ENCODE peak calls at places on chromosome 10, in five cellular contexts. One of them, this sample, is unnamed.
A peak's percentile ranks its signal among the peaks of the same experiment; 100 is the strongest.

GRCh38 chr10:76354921-76355320 is 923.5 kb downstream of the LRMDA start:
- DNase-seq in bronchial epithelial cell: no peak
- DNase-seq in epithelial cell of esophagus: no peak
- DNase-seq in lower leg skin: no peak
- DNase-seq in suprapubic skin: no peak
- DNase-seq in this sample: no peak

GRCh38 chr10:126393076-126393475 is 4.8 kb upstream of the ADAM12 start:
- DNase-seq in lower leg skin: no peak
- DNase-seq in epithelial cell of esophagus: no peak
- DNase-seq in suprapubic skin: no peak
- DNase-seq in bronchial epithelial cell: no peak
- DNase-seq in this sample: no peak

GRCh38 chr10:1896153-1896552 is 158.8 kb upstream of the ADARB2 start:
- DNase-seq in bronchial epithelial cell: no peak
- DNase-seq in lower leg skin: no peak
- DNase-seq in suprapubic skin: no peak
- DNase-seq in epithelial cell of esophagus: no peak
- DNase-seq in this sample: no peak

GRCh38 chr10:34024708-34025425 is 690.4 kb upstream of the NRP1 start:
- DNase-seq in suprapubic skin: no peak
- DNase-seq in bronchial epithelial cell: peak; percentile 54
- DNase-seq in epithelial cell of esophagus: peak; percentile 42
- DNase-seq in lower leg skin: peak; percentile 25
- DNase-seq in this sample: no peak

GRCh38 chr10:15370212-15370740 is 813 bp downstream of the FAM171A1 start:
- DNase-seq in lower leg skin: no peak
- DNase-seq in epithelial cell of esophagus: peak; percentile 11
- DNase-seq in suprapubic skin: no peak
- DNase-seq in bronchial epithelial cell: no peak
- DNase-seq in this sample: peak; percentile 20

GRCh38 chr10:63458177-63458576 is 7.6 kb downstream of the JMJD1C start:
- DNase-seq in suprapubic skin: no peak
- DNase-seq in bronchial epithelial cell: no peak
- DNase-seq in epithelial cell of esophagus: no peak
- DNase-seq in lower leg skin: no peak
- DNase-seq in this sample: no peak

GRCh38 chr10:49762566-49762877 is 399 bp upstream of the OGDHL start:
- DNase-seq in bronchial epithelial cell: no peak
- DNase-seq in suprapubic skin: no peak
- DNase-seq in epithelial cell of esophagus: no peak
- DNase-seq in lower leg skin: no peak
- DNase-seq in this sample: no peak

GRCh38 chr10:67306588-67307205 is 380.9 kb downstream of the LRRTM3 start:
- DNase-seq in lower leg skin: no peak
- DNase-seq in bronchial epithelial cell: peak; percentile 27
- DNase-seq in epithelial cell of esophagus: peak; percentile 13
- DNase-seq in suprapubic skin: no peak
- DNase-seq in this sample: no peak

DNA sequence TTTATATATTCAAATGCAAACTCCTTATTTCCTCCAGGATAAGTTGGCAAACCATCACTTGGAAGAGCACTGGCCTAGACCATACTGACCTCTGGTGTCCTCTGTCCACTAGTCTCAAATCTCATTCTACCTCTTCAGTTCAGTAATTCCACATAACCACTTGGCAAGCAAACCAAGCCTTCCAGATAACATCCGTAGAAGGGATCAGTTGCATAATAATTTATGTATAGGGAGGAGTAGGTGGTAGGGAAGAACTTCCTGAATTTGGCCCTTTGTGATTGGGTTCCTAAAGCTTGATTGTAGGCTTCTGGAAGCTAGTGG is 55.0 kb downstream of the WAC start:
- DNase-seq in suprapubic skin: no peak
- DNase-seq in epithelial cell of esophagus: peak; percentile 21
- DNase-seq in lower leg skin: no peak
- DNase-seq in bronchial epithelial cell: peak; percentile 33
- DNase-seq in this sample: no peak
- TF ChIP-seq CTCF in suprapubic skin: no peak
- TF ChIP-seq CTCF in epithelial cell of esophagus: no peak
- TF ChIP-seq CTCF in lower leg skin: no peak
- TF ChIP-seq CTCF in bronchial epithelial cell: no peak
- TF ChIP-seq CTCF in this sample: no peak

GRCh38 chr10:79104264-79104954 is 35.6 kb downstream of the ZMIZ1 start:
- DNase-seq in bronchial epithelial cell: no peak
- DNase-seq in epithelial cell of esophagus: no peak
- DNase-seq in suprapubic skin: no peak
- DNase-seq in lower leg skin: no peak
- DNase-seq in this sample: no peak

GRCh38 chr10:79105164-79105739 is 36.5 kb downstream of the ZMIZ1 start:
- DNase-seq in bronchial epithelial cell: no peak
- DNase-seq in lower leg skin: no peak
- DNase-seq in epithelial cell of esophagus: no peak
- DNase-seq in suprapubic skin: no peak
- DNase-seq in this sample: no peak

GRCh38 chr10:79106251-79106650 is 37.5 kb downstream of the ZMIZ1 start:
- DNase-seq in lower leg skin: no peak
- DNase-seq in suprapubic skin: no peak
- DNase-seq in epithelial cell of esophagus: no peak
- DNase-seq in bronchial epithelial cell: no peak
- DNase-seq in this sample: no peak

GRCh38 chr10:79106651-79107050 is 37.9 kb downstream of the ZMIZ1 start:
- DNase-seq in lower leg skin: no peak
- DNase-seq in epithelial cell of esophagus: no peak
- DNase-seq in bronchial epithelial cell: no peak
- DNase-seq in suprapubic skin: no peak
- DNase-seq in this sample: no peak

DNA sequence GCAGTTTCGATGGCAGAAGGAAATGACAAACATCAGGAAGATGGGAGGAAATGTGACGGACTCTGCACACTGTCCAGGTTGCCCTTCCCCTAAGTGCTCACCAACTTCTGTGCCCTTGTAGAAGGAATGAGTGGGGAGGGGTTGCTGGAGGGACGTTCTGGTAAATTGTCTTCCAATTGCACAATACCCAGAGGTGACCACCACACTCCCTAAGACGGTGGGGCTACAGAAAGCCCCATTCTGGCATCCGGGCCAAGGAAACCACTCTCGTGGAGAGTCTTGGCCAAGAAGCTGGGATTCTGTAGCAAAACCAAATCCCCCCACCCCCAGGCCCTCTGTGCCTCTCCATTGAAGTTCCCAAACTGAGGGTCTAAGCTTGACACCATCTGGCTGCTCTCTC is 37.1 kb downstream of the ZMIZ1 start:
- DNase-seq in lower leg skin: no peak
- DNase-seq in bronchial epithelial cell: no peak
- DNase-seq in epithelial cell of esophagus: no peak
- DNase-seq in suprapubic skin: no peak
- DNase-seq in this sample: no peak
- TF ChIP-seq CTCF in lower leg skin: no peak
- TF ChIP-seq CTCF in bronchial epithelial cell: no peak
- TF ChIP-seq CTCF in epithelial cell of esophagus: no peak
- TF ChIP-seq CTCF in suprapubic skin: no peak
- TF ChIP-seq CTCF in this sample: no peak

DNA sequence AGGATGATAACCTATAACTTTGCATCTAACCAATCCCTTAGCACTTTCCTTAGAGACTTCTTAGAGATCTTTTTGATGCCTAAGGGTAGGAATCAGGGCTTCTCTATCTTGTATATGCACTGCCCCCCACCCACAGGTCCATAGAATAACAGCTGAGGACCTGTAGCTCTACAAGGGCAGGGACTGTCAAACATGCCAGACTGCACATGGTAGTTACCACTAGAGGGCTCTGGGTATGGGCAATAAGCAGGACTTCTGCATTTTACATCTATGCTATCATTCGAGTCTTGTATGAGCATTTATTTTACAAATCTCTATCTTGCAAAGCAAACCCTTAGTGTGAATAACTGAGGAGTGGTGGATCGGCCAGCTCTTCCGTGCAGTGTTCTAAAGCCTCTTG is 219.1 kb downstream of the WDR11 start:
- DNase-seq in bronchial epithelial cell: peak; percentile 48
- DNase-seq in suprapubic skin: no peak
- DNase-seq in epithelial cell of esophagus: peak; percentile 66
- DNase-seq in lower leg skin: no peak
- DNase-seq in this sample: no peak
- TF ChIP-seq CTCF in bronchial epithelial cell: peak; percentile 59
- TF ChIP-seq CTCF in suprapubic skin: no peak
- TF ChIP-seq CTCF in epithelial cell of esophagus: peak; percentile 47
- TF ChIP-seq CTCF in lower leg skin: no peak
- TF ChIP-seq CTCF in this sample: peak; percentile 59

GRCh38 chr10:107415446-107415845 is 250.9 kb upstream of the SORCS1 start:
- DNase-seq in suprapubic skin: no peak
- DNase-seq in epithelial cell of esophagus: no peak
- DNase-seq in bronchial epithelial cell: no peak
- DNase-seq in lower leg skin: no peak
- DNase-seq in this sample: no peak

GRCh38 chr10:107413971-107414370 is 249.5 kb upstream of the SORCS1 start:
- DNase-seq in lower leg skin: no peak
- DNase-seq in suprapubic skin: no peak
- DNase-seq in epithelial cell of esophagus: no peak
- DNase-seq in bronchial epithelial cell: no peak
- DNase-seq in this sample: no peak

GRCh38 chr10:107409517-107409916 is 245.0 kb upstream of the SORCS1 start:
- DNase-seq in epithelial cell of esophagus: peak; percentile 62
- DNase-seq in bronchial epithelial cell: peak; percentile 46
- DNase-seq in lower leg skin: no peak
- DNase-seq in suprapubic skin: no peak
- DNase-seq in this sample: no peak
- TF ChIP-seq CTCF in epithelial cell of esophagus: peak; percentile 51
- TF ChIP-seq CTCF in bronchial epithelial cell: peak; percentile 64
- TF ChIP-seq CTCF in lower leg skin: no peak
- TF ChIP-seq CTCF in suprapubic skin: no peak
- TF ChIP-seq CTCF in this sample: peak; percentile 48

DNA sequence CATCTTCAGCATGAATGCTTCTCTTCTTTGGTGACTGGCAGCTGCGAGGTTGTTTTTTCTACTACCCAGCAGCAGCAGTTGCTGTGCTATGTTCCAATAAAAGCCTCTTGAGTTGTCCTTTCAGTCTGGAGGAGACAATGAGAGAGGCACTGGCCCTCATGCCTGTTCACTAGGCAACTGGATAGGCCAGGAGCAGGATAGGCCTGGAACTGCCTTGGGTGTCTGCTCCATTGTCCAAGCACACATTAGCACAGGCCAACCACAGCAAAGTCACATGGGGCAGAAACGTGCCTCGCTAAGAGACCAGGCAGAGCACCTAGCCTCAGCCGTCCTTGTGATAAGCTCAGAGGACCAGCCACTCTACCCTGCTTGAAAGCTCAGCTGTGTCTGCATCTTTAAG is 76.9 kb upstream of the PDCD4 start:
- DNase-seq in bronchial epithelial cell: no peak
- DNase-seq in suprapubic skin: no peak
- DNase-seq in epithelial cell of esophagus: no peak
- DNase-seq in lower leg skin: no peak
- DNase-seq in this sample: peak; percentile 19
- TF ChIP-seq CTCF in bronchial epithelial cell: no peak
- TF ChIP-seq CTCF in suprapubic skin: no peak
- TF ChIP-seq CTCF in epithelial cell of esophagus: no peak
- TF ChIP-seq CTCF in lower leg skin: no peak
- TF ChIP-seq CTCF in this sample: no peak

GRCh38 chr10:61795551-61795950 is 105.9 kb upstream of the ARID5B start:
- DNase-seq in lower leg skin: no peak
- DNase-seq in suprapubic skin: no peak
- DNase-seq in bronchial epithelial cell: no peak
- DNase-seq in epithelial cell of esophagus: no peak
- DNase-seq in this sample: no peak
- TF ChIP-seq CTCF in lower leg skin: no peak
- TF ChIP-seq CTCF in suprapubic skin: no peak
- TF ChIP-seq CTCF in bronchial epithelial cell: no peak
- TF ChIP-seq CTCF in epithelial cell of esophagus: no peak
- TF ChIP-seq CTCF in this sample: peak; percentile 44

GRCh38 chr10:124293641-124294449 is 124.9 kb downstream of the OAT start:
- DNase-seq in epithelial cell of esophagus: no peak
- DNase-seq in lower leg skin: no peak
- DNase-seq in bronchial epithelial cell: no peak
- DNase-seq in suprapubic skin: no peak
- DNase-seq in this sample: no peak

GRCh38 chr10:124296813-124297788 is 121.6 kb downstream of the OAT start:
- DNase-seq in suprapubic skin: no peak
- DNase-seq in bronchial epithelial cell: no peak
- DNase-seq in epithelial cell of esophagus: no peak
- DNase-seq in lower leg skin: no peak
- DNase-seq in this sample: no peak

GRCh38 chr10:124298891-124299290 is 119.8 kb downstream of the OAT start:
- DNase-seq in suprapubic skin: no peak
- DNase-seq in epithelial cell of esophagus: no peak
- DNase-seq in lower leg skin: no peak
- DNase-seq in bronchial epithelial cell: no peak
- DNase-seq in this sample: no peak

GRCh38 chr10:124294811-124295770 is 123.6 kb downstream of the OAT start:
- DNase-seq in lower leg skin: peak; percentile 29
- DNase-seq in suprapubic skin: no peak
- DNase-seq in epithelial cell of esophagus: peak; percentile 94
- DNase-seq in bronchial epithelial cell: peak; percentile 82
- DNase-seq in this sample: no peak

DNA sequence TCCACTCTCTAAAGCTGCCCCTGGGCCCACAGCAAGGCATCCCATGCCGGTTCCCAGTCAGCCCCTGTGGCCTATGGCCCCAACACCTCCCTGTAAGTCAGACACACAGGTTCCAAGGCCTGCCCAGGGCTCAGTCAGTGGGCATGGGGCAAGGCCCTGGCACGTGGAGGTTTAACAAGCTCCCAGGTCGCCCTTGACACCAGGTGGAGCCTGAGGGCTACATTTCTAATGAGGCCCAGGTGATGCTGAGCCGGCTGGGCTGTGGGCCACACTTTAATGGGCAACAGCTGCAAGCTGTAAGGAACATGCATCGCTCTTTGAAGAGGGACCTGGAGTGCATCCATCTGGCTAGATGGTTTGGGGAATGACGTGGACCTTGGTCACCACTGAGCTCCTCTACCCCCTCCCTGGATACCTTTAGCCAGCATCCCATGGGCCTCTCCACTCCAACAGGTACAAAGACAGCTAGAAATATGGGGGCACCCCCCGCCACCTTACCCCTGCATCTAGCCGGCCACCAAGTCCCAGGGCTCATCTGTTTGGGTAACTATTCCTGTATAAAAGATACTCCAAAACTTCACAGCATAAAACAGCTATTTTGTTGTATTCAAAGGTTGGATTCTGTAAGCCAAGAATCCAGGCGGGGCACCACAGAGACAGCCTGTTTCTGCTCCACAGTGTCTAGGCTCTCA is 122.5 kb downstream of the OAT start:
- DNase-seq in suprapubic skin: no peak
- DNase-seq in epithelial cell of esophagus: no peak
- DNase-seq in lower leg skin: no peak
- DNase-seq in bronchial epithelial cell: no peak
- DNase-seq in this sample: no peak
- TF ChIP-seq CTCF in suprapubic skin: no peak
- TF ChIP-seq CTCF in epithelial cell of esophagus: no peak
- TF ChIP-seq CTCF in lower leg skin: no peak
- TF ChIP-seq CTCF in bronchial epithelial cell: peak; percentile 13
- TF ChIP-seq CTCF in this sample: no peak

GRCh38 chr10:93496322-93497041 is at the start of gene CEP55:
- DNase-seq in bronchial epithelial cell: peak; percentile 85
- DNase-seq in suprapubic skin: peak; percentile 96
- DNase-seq in epithelial cell of esophagus: peak; percentile 97
- DNase-seq in lower leg skin: peak; percentile 93
- DNase-seq in this sample: peak; percentile 94
- TF ChIP-seq CTCF in bronchial epithelial cell: no peak
- TF ChIP-seq CTCF in suprapubic skin: no peak
- TF ChIP-seq CTCF in epithelial cell of esophagus: no peak
- TF ChIP-seq CTCF in lower leg skin: no peak
- TF ChIP-seq CTCF in this sample: no peak

This sample was measured in neural crest cell.